ENCODE peak calls at places on chromosomes 1 and 21, in six cellular contexts. V is effector memory CD4-positive, alpha-beta T cell; Q is GM13977; E is neural progenitor cell; T is kidney glomerular epithelial cell; F is GM23338. S is an unnamed sample.
A peak's percentile ranks its signal among the peaks of the same experiment; 100 is the strongest.

GRCh38 chr1:75932304-75932703 is at the start of gene ASB17:
- DNase-seq in V (no peak), Q (no peak), E (no peak), T (no peak), F (no peak), S (no peak)

GRCh38 chr1:208134491-208134890 is 109.7 kb downstream of the PLXNA2 start:
- DNase-seq in V (no peak), Q (no peak), E (peak; percentile 38), T (no peak), F (peak; percentile 35), S (no peak)

GRCh38 chr1:41521766-41522165 is 37.3 kb upstream of the EDN2 start:
- DNase-seq in V (no peak), Q (no peak), E (peak; percentile 48), T (no peak), F (peak; percentile 46), S (no peak)

GRCh38 chr1:93784538-93784937 is 94.5 kb downstream of the DNTTIP2 start:
- DNase-seq in V (no peak), Q (no peak), E (no peak), T (no peak), F (no peak), S (no peak)

GRCh38 chr1:110956586-110956985 is 7.1 kb downstream of the LRIF1 start:
- DNase-seq in V (no peak), Q (no peak), E (no peak), T (no peak), F (no peak), S (no peak)

GRCh38 chr1:156230102-156230501 is 11.9 kb upstream of the BGLAP start:
- DNase-seq in V (no peak), Q (no peak), E (no peak), T (no peak), F (no peak), S (no peak)

GRCh38 chr1:67713071-67713806 is 28.2 kb downstream of the GADD45A start:
- DNase-seq in V (no peak), Q (no peak), E (no peak), T (peak; percentile 75), F (no peak), S (peak; percentile 68)

GRCh38 chr1:2204384-2205190 is 10.0 kb upstream of the FAAP20 start:
- DNase-seq in V (no peak), Q (peak; percentile 99), E (peak; percentile 73), T (peak; percentile 28), F (peak; percentile 92), S (no peak)

GRCh38 chr1:72623299-72623708 is 341.0 kb upstream of the NEGR1 start:
- DNase-seq in V (no peak), Q (peak; percentile 24), E (peak; percentile 66), T (peak; percentile 66), F (peak; percentile 81), S (peak; percentile 9)

GRCh38 chr1:8167936-8168335 is 141.8 kb upstream of the ERRFI1 start:
- DNase-seq in V (no peak), Q (no peak), E (no peak), T (no peak), F (no peak), S (no peak)

GRCh38 chr1:43143441-43143888 is 28.6 kb downstream of the EBNA1BP2 start:
- DNase-seq in V (no peak), Q (no peak), E (peak; percentile 60), T (no peak), F (peak; percentile 91), S (peak; percentile 11)

GRCh38 chr21:23308741-23309140 is 2298.5 kb downstream of the MRPL39 start:
- DNase-seq in V (no peak), Q (no peak), E (no peak), T (no peak), F (no peak), S (no peak)

GRCh38 chr1:203572134-203572625 is 54.5 kb upstream of the ATP2B4 start:
- DNase-seq in V (no peak), Q (no peak), E (peak; percentile 66), T (peak; percentile 14), F (peak; percentile 91), S (no peak)

GRCh38 chr21:36321325-36322082 is 1.5 kb downstream of the MORC3 start:
- DNase-seq in V (no peak), Q (no peak), E (peak; percentile 68), T (peak; percentile 19), F (peak; percentile 66), S (no peak)

GRCh38 chr1:237205400-237206064 is 163.5 kb downstream of the RYR2 start:
- DNase-seq in V (no peak), Q (no peak), E (no peak), T (no peak), F (no peak), S (no peak)

GRCh38 chr21:38471766-38472165 is 26.5 kb downstream of the ERG start:
- DNase-seq in V (no peak), Q (no peak), E (no peak), T (no peak), F (no peak), S (no peak)

GRCh38 chr1:189681252-189681919 is 796.3 kb downstream of the BRINP3 start:
- DNase-seq in V (no peak), Q (no peak), E (no peak), T (no peak), F (no peak), S (peak; percentile 15)

GRCh38 chr1:63506782-63507181 is 16.2 kb downstream of the ITGB3BP start:
- DNase-seq in V (no peak), Q (no peak), E (no peak), T (no peak), F (no peak), S (no peak)

GRCh38 chr1:40316595-40317393 is at the start of gene COL9A2:
- DNase-seq in V (peak; percentile 32), Q (peak; percentile 79), E (peak; percentile 64), T (no peak), F (peak; percentile 55), S (peak; percentile 67)

GRCh38 chr1:99640672-99641071 is 5.2 kb upstream of the PALMD start:
- DNase-seq in V (no peak), Q (no peak), E (no peak), T (no peak), F (no peak), S (no peak)

GRCh38 chr1:2019571-2020309 is 595 bp downstream of the GABRD start:
- DNase-seq in V (no peak), Q (no peak), E (peak; percentile 82), T (no peak), F (peak; percentile 69), S (no peak)